ENCODE peak calls at places on chromosomes 6 and 20, in six cellular contexts. R is tibial nerve; W is NCI-H1048; T is activated CD4-positive, CD25-positive, alpha-beta regulatory T cell; M is activated CD4-positive, alpha-beta T cell treated with anti-CD3 and anti-CD28 coated beads for 1 hour; N is NCI-H2081. O is an unnamed sample.
A peak's percentile ranks its signal among the peaks of the same experiment; 100 is the strongest.

GRCh38 chr20:63317061-63317460 is 24.1 kb downstream of the COL20A1 start:
- DNase-seq in R (no peak), W (no peak), T (no peak), M (no peak), N (no peak), O (no peak)

GRCh38 chr20:9839626-9840025 is 750 bp upstream of the PAK5 start:
- DNase-seq in R (no peak), W (no peak), T (no peak), M (no peak), N (no peak), O (no peak)

GRCh38 chr6:88499845-88500699 is 333.9 kb upstream of the CNR1 start:
- DNase-seq in R (no peak), W (no peak), T (no peak), M (no peak), N (no peak), O (no peak)

GRCh38 chr6:93550551-93551276 is 131.4 kb upstream of the EPHA7 start:
- DNase-seq in R (no peak), W (no peak), T (no peak), M (no peak), N (no peak), O (no peak)

GRCh38 chr6:167976708-167977107 is 20.8 kb upstream of the KIF25 start:
- DNase-seq in R (no peak), W (no peak), T (no peak), M (no peak), N (no peak), O (no peak)

GRCh38 chr6:106431972-106432371 is 71.5 kb downstream of the CRYBG1 start:
- DNase-seq in R (no peak), W (no peak), T (no peak), M (no peak), N (no peak), O (no peak)

GRCh38 chr6:147506704-147507114 is 1.8 kb upstream of the SAMD5 start:
- DNase-seq in R (peak; percentile 38), W (no peak), T (no peak), M (no peak), N (peak; percentile 56), O (peak; percentile 81)

GRCh38 chr20:2353231-2353630 is 27.5 kb upstream of the TGM6 start:
- DNase-seq in R (no peak), W (no peak), T (no peak), M (no peak), N (no peak), O (no peak)

GRCh38 chr6:8059129-8059528 is 5.1 kb downstream of the BLOC1S5 start:
- DNase-seq in R (no peak), W (no peak), T (no peak), M (no peak), N (peak; percentile 13), O (no peak)

GRCh38 chr20:58135441-58136170 is 92.8 kb downstream of the ANKRD60 start:
- DNase-seq in R (no peak), W (no peak), T (no peak), M (no peak), N (peak; percentile 29), O (no peak)

GRCh38 chr6:39599996-39600395 is 125.2 kb downstream of the KIF6 start:
- DNase-seq in R (no peak), W (no peak), T (no peak), M (no peak), N (peak; percentile 7), O (no peak)

GRCh38 chr20:51801220-51801991 is 915 bp downstream of the SALL4 start:
- DNase-seq in R (no peak), W (no peak), T (no peak), M (no peak), N (no peak), O (peak; percentile 37)

GRCh38 chr6:39263299-39264037 is 34.2 kb upstream of the KCNK5 start:
- DNase-seq in R (no peak), W (no peak), T (no peak), M (no peak), N (no peak), O (no peak)

GRCh38 chr20:41984031-41984430 is 365.9 kb upstream of the CHD6 start:
- DNase-seq in R (no peak), W (no peak), T (no peak), M (no peak), N (no peak), O (no peak)

GRCh38 chr6:122747573-122747972 is 31.9 kb upstream of the FABP7 start:
- DNase-seq in R (no peak), W (no peak), T (no peak), M (no peak), N (no peak), O (no peak)

GRCh38 chr20:36821964-36822437 is 48.4 kb upstream of the DSN1 start:
- DNase-seq in R (no peak), W (no peak), T (no peak), M (no peak), N (no peak), O (no peak)

GRCh38 chr20:54061106-54061881 is 9.1 kb downstream of the BCAS1 start:
- DNase-seq in R (no peak), W (no peak), T (no peak), M (no peak), N (no peak), O (no peak)

GRCh38 chr20:63617092-63617875 is 9.6 kb downstream of the GMEB2 start:
- DNase-seq in R (no peak), W (no peak), T (no peak), M (no peak), N (no peak), O (no peak)

GRCh38 chr20:23039136-23039875 is 4.2 kb downstream of the SSTR4 start:
- DNase-seq in R (no peak), W (no peak), T (no peak), M (no peak), N (no peak), O (no peak)

GRCh38 chr6:23650676-23651075 is 475.3 kb upstream of the NRSN1 start:
- DNase-seq in R (no peak), W (peak; percentile 29), T (no peak), M (no peak), N (no peak), O (no peak)

GRCh38 chr6:31720196-31720770 is 1.3 kb downstream of the LY6G6C start:
- DNase-seq in R (no peak), W (no peak), T (no peak), M (no peak), N (no peak), O (no peak)